ENCODE peak calls at places on chromosomes 1 and 21, in four cellular contexts. V, J, P and A are unnamed samples. For H3K4me1, the result is how much of the 10 kb centered on the place peaks cover.

GRCh38 chr1:7536891-7537591 is 234.1 kb upstream of the VAMP3 start:
- DNase-seq in V (peak), J (no peak), P (peak), A (no peak)

GRCh38 chr21:45513003-45513706 is 29.1 kb downstream of the SLC19A1 start:
- DNase-seq in V (peak), J (no peak), P (peak), A (no peak)

GRCh38 chr1:4653328-4653660 is 1.1 kb upstream of the AJAP1 start:
- DNase-seq in V (no peak), J (no peak), P (peak), A (no peak)

GRCh38 chr1:62271932-62272728 is 47.1 kb downstream of the KANK4 start:
- DNase-seq in V (peak), J (no peak), P (no peak), A (no peak)

GRCh38 chr21:45286671-45287437 is 841 bp downstream of the POFUT2 start:
- DNase-seq in V (peak), J (peak), P (peak), A (peak)

GRCh38 chr1:30722175-30722537 is 1.2 kb downstream of the MATN1 start:
- DNase-seq in V (peak), J (no peak), P (no peak), A (no peak)

GRCh38 chr21:37166733-37167132 is 93.7 kb downstream of the TTC3 start:
- DNase-seq in V (no peak), J (no peak), P (no peak), A (no peak)

GRCh38 chr1:89779541-89779940 is 41.3 kb upstream of the LRRC8D start:
- DNase-seq in V (no peak), J (no peak), P (no peak), A (no peak)

GRCh38 chr1:63635681-63636080 is 42.5 kb downstream of the PGM1 start:
- DNase-seq in V (no peak), J (no peak), P (no peak), A (no peak)

GRCh38 chr1:34057751-34058150 is 107.3 kb downstream of the CSMD2 start:
- DNase-seq in V (no peak), J (peak), P (no peak), A (no peak)

GRCh38 chr1:236759252-236759859 is 35.7 kb upstream of the MTR start:
- DNase-seq in V (no peak), J (no peak), P (no peak), A (no peak)

DNA sequence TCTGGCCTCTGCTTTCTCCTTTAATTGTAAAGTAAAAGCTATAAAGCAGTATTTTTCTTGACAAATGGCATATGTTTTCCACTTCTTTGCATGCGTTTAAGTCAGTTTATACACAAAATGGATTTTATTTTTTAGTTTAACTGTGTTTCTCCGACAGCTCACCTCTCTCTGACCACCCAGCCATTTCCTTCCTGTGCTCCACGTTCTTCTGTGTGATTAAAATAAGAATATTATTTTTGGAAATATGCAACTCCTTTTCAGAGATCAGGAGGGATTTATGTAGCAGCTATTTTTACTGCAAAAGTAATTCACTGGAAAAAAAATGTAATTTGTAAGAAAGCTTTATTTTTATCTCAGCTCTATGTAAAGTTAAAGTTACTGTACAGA is 18.0 kb downstream of the ETS2 start:
- DNase-seq in V (no peak), J (no peak), P (no peak), A (no peak)
- H3K4me1 ChIP-seq in V (under half), J (under half), P (under half), A (under half)

GRCh38 chr1:181206979-181207790 is 118.7 kb downstream of the IER5 start:
- DNase-seq in V (no peak), J (no peak), P (no peak), A (no peak)

GRCh38 chr1:181206513-181206912 is 118.0 kb downstream of the IER5 start:
- DNase-seq in V (no peak), J (peak), P (no peak), A (no peak)

GRCh38 chr1:181204530-181204929 is 116.0 kb downstream of the IER5 start:
- DNase-seq in V (no peak), J (no peak), P (no peak), A (no peak)

GRCh38 chr1:181205901-181206300 is 117.4 kb downstream of the IER5 start:
- DNase-seq in V (no peak), J (no peak), P (no peak), A (no peak)

DNA sequence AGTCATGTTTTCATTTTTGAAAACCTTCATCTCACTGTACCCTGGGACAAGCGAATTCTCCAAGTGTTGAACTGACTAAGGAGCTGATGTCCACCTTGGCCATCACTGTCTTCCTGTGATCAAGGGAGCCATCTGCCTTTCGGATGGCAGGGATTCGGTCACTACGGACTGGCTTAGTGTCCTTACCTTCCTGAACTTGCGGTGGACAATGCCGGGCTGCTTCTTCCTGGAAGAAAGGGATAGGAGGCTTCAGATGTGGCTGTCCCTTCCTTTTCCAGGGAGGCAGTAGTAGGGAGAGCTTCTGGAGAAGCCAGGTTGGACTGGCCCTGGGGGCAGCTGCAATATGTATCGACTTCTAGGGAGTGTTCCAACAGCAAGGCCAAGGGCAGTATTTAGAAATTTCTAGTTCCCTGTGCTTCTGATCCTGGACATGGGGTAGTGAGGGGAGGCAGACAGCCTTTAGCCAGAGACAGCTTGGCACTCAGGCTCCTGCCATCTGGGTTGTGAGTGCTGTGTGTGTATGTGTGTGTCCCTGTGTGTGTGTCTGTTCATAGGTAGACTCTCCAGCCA is 114.6 kb downstream of the IER5 start:
- DNase-seq in V (no peak), J (no peak), P (no peak), A (peak)
- H3K4me1 ChIP-seq in V (under half), J (under half), P (under half), A (under half)

DNA sequence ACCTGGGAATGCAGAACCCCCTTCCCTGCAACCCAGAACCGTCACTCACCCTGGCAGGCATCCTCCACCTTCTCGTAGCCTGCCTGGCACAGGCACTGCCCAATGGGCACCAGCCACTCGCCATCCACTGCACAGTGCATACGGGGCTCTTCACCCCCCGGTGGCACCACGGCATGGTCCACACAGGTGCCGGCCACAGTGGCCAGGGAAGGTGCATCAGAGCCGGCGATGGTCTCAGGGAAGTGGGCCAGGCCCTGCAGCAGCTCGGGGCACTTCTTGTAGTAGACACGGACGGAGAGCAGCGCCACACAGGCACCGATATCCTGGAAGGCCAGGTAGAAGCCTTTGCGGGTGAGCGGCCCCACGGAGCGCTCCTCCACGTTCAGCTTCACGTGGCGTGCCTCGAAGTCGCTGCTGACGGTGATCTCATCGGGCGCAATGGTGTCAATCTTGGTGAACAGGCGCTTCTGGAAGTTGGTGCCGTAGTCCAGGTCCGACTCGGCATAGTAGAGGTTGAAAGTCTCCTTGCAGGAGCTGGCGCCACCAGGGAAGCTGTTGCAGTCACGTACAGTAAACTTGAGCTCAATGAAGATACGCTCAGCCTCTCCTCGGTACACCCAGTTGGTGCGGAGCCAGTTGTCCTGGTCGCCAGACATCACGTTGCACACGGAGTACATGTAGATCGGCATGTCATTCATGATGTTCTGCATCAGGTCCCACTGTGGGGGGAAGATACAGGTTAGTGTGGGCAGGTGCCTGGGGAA is 7.4 kb downstream of the EPHA2 start:
- DNase-seq in V (no peak), J (no peak), P (no peak), A (no peak)
- H3K4me1 ChIP-seq in V (under half), J (half or more), P (under half), A (under half)

DNA sequence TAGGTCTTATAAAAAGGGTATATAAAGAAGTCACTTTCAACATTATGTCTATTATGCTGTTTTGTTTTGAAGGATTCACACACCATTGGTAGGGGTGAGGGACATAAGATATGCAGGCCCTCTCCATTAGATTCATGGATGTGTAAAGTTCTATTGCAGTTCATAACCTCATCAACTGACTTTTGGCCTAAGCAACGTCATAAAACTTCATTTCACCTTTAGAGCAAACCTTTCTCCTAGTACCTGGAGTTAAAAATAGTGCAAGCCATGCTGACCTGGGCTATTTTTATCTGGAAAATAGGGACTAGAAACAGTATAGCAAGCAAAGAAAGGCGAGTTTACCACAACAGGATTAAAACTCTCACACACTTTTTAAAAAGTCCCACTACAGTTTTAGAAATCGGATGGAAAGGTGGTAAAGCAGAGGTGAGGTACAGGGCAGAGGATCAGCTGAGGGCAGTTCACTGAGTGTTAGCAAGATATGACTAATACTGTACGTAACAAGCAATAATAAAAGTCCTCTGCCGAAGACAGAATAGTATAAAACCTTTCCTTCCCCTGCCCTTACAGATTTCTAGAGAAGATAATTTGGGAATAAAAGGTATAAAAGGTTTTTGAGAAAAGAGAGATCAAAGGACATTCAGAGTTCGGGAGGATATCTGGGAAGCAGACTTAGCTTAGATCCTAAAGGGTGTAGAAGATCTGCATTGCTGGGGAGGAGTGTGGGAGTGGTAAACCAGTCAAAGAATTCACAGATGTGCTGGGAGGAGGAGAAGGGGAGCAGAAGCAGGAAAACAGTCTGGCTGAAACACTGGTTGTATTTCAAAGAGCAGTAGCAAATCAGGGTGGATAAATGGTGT is 14.3 kb downstream of the EGLN1 start:
- DNase-seq in V (no peak), J (no peak), P (no peak), A (peak)
- H3K4me1 ChIP-seq in V (under half), J (half or more), P (under half), A (under half)

GRCh38 chr1:201535778-201536245 is 3.1 kb upstream of the NAV1 start:
- DNase-seq in V (no peak), J (no peak), P (no peak), A (no peak)
- H3K4me1 ChIP-seq in V (under half), J (half or more), P (under half), A (under half)

DNA sequence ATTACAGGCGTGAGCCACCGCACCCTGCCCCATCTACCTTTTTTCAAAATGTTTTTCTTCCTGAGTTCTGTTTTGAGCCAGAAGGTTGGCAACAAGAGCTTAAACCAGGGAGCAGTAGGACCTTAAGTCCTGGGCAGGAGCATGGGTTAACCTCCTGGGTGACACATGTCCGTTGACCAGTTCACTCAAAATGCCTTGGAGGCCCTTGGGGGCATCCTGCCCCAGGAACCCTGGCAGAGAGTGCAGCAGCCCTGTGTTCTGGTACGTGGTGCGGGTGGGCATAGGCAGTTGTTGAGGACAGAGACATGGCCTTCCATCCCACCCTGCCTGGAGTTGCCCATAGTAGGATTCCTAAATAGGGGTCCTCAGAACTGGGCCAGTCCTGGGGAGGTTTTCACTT is 11.6 kb downstream of the H6PD start:
- DNase-seq in V (no peak), J (no peak), P (peak), A (no peak)
- H3K4me1 ChIP-seq in V (under half), J (half or more), P (under half), A (half or more)

GRCh38 chr1:150575518-150576366 is 3.7 kb downstream of the MCL1 start:
- DNase-seq in V (no peak), J (no peak), P (no peak), A (no peak)
- H3K4me1 ChIP-seq in V (under half), J (half or more), P (under half), A (under half)

DNA sequence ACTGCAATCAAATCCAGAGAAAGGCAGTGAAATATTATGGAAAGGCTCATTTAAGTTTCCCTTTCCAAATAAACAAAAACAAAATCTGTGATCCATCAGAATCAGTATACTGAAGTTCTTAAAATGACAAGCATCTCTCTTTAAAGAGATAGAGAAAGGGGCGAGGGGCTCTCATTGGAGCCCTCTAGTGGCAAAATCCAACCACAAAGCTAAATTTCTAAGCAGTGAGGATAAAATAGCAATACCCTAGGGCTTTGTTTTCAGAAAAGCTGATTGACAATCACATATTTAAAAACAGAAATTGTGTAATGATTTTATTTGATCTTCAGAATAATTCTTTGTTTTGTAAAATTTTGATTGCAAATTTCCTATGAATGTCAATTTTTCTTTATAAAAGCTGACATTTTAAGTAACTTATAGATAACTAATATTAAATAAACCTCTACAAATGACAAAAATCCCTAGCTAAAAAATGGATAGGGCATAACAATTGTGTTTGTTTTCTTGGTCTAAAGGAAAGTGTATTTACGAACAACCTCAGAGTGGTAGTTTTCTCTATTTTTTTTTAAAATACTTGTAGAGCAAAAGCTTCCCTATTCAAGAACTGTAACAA is 138.2 kb downstream of the COL24A1 start:
- DNase-seq in V (peak), J (no peak), P (no peak), A (peak)
- H3K4me1 ChIP-seq in V (under half), J (under half), P (under half), A (under half)

GRCh38 chr1:208156310-208156709 is 87.9 kb downstream of the PLXNA2 start:
- DNase-seq in V (no peak), J (no peak), P (no peak), A (no peak)
- H3K4me1 ChIP-seq in V (under half), J (half or more), P (under half), A (under half)

GRCh38 chr1:17440074-17440826 is 773 bp upstream of the RCC2 start:
- DNase-seq in V (no peak), J (no peak), P (no peak), A (peak)

GRCh38 chr1:17438176-17438976 is 1.1 kb downstream of the RCC2 start:
- DNase-seq in V (peak), J (peak), P (peak), A (peak)

GRCh38 chr1:17437260-17438175 is 2.0 kb downstream of the RCC2 start:
- DNase-seq in V (peak), J (peak), P (peak), A (peak)

GRCh38 chr1:17439250-17440073 is at the start of gene RCC2:
- DNase-seq in V (peak), J (peak), P (peak), A (peak)

DNA sequence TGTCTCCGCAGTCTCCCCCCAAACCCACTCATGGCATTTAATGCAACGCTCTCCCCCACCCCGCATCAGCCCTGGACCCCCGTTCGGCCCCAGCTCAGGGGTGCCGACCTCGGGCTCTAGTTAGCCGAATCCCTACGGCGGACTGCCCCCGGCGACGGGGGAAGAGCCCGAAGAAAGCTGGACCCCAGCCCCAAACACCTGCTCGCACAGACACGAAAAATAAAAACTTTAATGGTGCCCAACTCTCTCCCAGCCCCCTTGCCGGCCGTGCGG is 564 bp downstream of the RCC2 start:
- DNase-seq in V (peak), J (no peak), P (peak), A (no peak)
- H3K4me1 ChIP-seq in V (under half), J (under half), P (under half), A (under half)